ENCODE peak calls at places on chromosomes 6 and 20, in five cellular contexts. C is nephron progenitor cell, Y is H9, G is GM12878, N is cardiac muscle cell. I is an unnamed sample.

GRCh38 chr20:38060536-38060935 is 27.0 kb downstream of the RPRD1B start:
- DNase-seq in C (no peak), Y (peak), N (no peak), G (no peak), I (no peak)

GRCh38 chr6:75602164-75602896 is 650 bp downstream of the SENP6 start:
- DNase-seq in C (peak), Y (peak), G (no peak), N (peak), I (peak)

GRCh38 chr6:75813476-75814250 is 64.6 kb downstream of the MYO6 start:
- DNase-seq in Y (no peak), C (no peak), G (no peak), N (no peak), I (no peak)

GRCh38 chr6:170255426-170256125 is 35.3 kb downstream of the DLL1 start:
- DNase-seq in N (no peak), C (no peak), G (no peak), Y (no peak), I (no peak)

GRCh38 chr6:50025258-50025657 is 3.5 kb upstream of the DEFB110 start:
- DNase-seq in N (no peak), Y (no peak), G (no peak), C (no peak), I (no peak)

GRCh38 chr6:134938896-134939295 is 11.0 kb downstream of the ALDH8A1 start:
- DNase-seq in C (no peak), N (no peak), G (peak), Y (no peak), I (no peak)

GRCh38 chr20:1171461-1172093 is 13.2 kb downstream of the TMEM74B start:
- DNase-seq in G (no peak), Y (peak), C (peak), N (peak), I (no peak)

GRCh38 chr6:5946181-5946580 is 60.5 kb downstream of the NRN1 start:
- DNase-seq in N (no peak), C (no peak), G (no peak), Y (no peak), I (no peak)

GRCh38 chr20:35273449-35274171 is 4.3 kb downstream of the MMP24OS start:
- DNase-seq in G (no peak), N (no peak), Y (peak), C (no peak), I (no peak)

GRCh38 chr20:64219730-64220129 is 35.8 kb upstream of the PCMTD2 start:
- DNase-seq in G (no peak), C (no peak), Y (peak), N (no peak), I (no peak)

GRCh38 chr20:8756410-8756809 is 312.5 kb upstream of the PLCB4 start:
- DNase-seq in C (no peak), G (no peak), N (no peak), Y (no peak), I (no peak)

GRCh38 chr20:4607287-4607713 is 114.4 kb upstream of the PRND start:
- DNase-seq in G (peak), Y (peak), C (peak), N (peak), I (no peak)

GRCh38 chr6:128188678-128189077 is 287.8 kb upstream of the THEMIS start:
- DNase-seq in N (no peak), C (no peak), Y (no peak), G (no peak), I (no peak)

GRCh38 chr6:101069191-101069795 is 188.2 kb upstream of the ASCC3 start:
- DNase-seq in G (no peak), N (no peak), C (no peak), Y (no peak), I (no peak)

GRCh38 chr6:31979238-31979898 is 2.5 kb upstream of the C4A start:
- DNase-seq in G (no peak), N (no peak), Y (no peak), C (no peak), I (no peak)

GRCh38 chr6:138226011-138226410 is 7.7 kb upstream of the PBOV1 start:
- DNase-seq in G (no peak), N (no peak), C (no peak), Y (no peak), I (no peak)

GRCh38 chr6:14317616-14318015 is 200.0 kb downstream of the CD83 start:
- DNase-seq in N (no peak), C (peak), G (no peak), Y (no peak), I (no peak)

GRCh38 chr6:150354754-150355571 is 13.8 kb upstream of the IYD start:
- DNase-seq in G (no peak), N (no peak), C (no peak), Y (no peak), I (no peak)

GRCh38 chr6:26743157-26743821 is 83.7 kb upstream of the ZNF322 start:
- DNase-seq in G (no peak), C (peak), Y (peak), N (peak), I (peak)

GRCh38 chr6:166515072-166515810 is 71.2 kb downstream of the RAMACL start:
- DNase-seq in C (no peak), G (no peak), N (no peak), Y (no peak), I (no peak)

GRCh38 chr6:16681260-16681873 is 79.9 kb downstream of the ATXN1 start:
- DNase-seq in C (peak), G (no peak), N (peak), Y (no peak), I (no peak)

GRCh38 chr6:112018619-112019416 is 35.1 kb upstream of the CCN6 start:
- DNase-seq in C (no peak), Y (no peak), N (no peak), G (no peak), I (no peak)

GRCh38 chr6:151148111-151148510 is 91.7 kb upstream of the AKAP12 start:
- DNase-seq in C (no peak), N (no peak), Y (no peak), G (no peak), I (no peak)

GRCh38 chr20:8602389-8603116 is 466.3 kb upstream of the PLCB4 start:
- DNase-seq in G (peak), Y (no peak), C (no peak), N (no peak), I (no peak)

GRCh38 chr20:40811004-40811403 is 122.0 kb upstream of the MAFB start:
- DNase-seq in Y (peak), G (no peak), C (no peak), N (no peak), I (peak)

GRCh38 chr6:90187437-90188049 is 109.1 kb downstream of the BACH2 start:
- DNase-seq in Y (no peak), C (no peak), G (no peak), N (peak), I (no peak)

GRCh38 chr6:158863646-158864045 is 44.5 kb upstream of the EZR start:
- DNase-seq in G (no peak), Y (no peak), C (no peak), N (no peak), I (no peak)

GRCh38 chr6:106098383-106099234 is 12.5 kb downstream of the PRDM1 start:
- DNase-seq in C (no peak), N (no peak), Y (no peak), G (peak), I (no peak)

GRCh38 chr6:104943781-104944180 is 13.1 kb upstream of the LIN28B start:
- DNase-seq in Y (no peak), C (peak), G (no peak), N (peak), I (no peak)

GRCh38 chr6:4624726-4625125 is 151.5 kb upstream of the CDYL start:
- DNase-seq in N (no peak), G (no peak), Y (no peak), C (no peak), I (no peak)

GRCh38 chr6:4620284-4621228 is 155.6 kb upstream of the CDYL start:
- DNase-seq in N (no peak), G (no peak), Y (no peak), C (no peak), I (no peak)

GRCh38 chr6:4625557-4625956 is 150.6 kb upstream of the CDYL start:
- DNase-seq in Y (no peak), G (no peak), C (no peak), N (no peak), I (no peak)
- TF ChIP-seq CTCF in Y (no peak), G (no peak), C (no peak), N (no peak), I (no peak)

GRCh38 chr6:35955970-35956369 is 35.1 kb upstream of the SRPK1 start:
- DNase-seq in G (no peak), Y (no peak), C (no peak), N (no peak), I (no peak)
- TF ChIP-seq CTCF in G (peak), Y (peak), C (no peak), N (peak), I (peak)

GRCh38 chr6:52839124-52840055 is 1.2 kb downstream of the GSTA5 start:
- DNase-seq in Y (peak), C (peak), G (no peak), N (peak), I (no peak)
- TF ChIP-seq CTCF in Y (peak), C (peak), G (peak), N (peak), I (peak)

DNA sequence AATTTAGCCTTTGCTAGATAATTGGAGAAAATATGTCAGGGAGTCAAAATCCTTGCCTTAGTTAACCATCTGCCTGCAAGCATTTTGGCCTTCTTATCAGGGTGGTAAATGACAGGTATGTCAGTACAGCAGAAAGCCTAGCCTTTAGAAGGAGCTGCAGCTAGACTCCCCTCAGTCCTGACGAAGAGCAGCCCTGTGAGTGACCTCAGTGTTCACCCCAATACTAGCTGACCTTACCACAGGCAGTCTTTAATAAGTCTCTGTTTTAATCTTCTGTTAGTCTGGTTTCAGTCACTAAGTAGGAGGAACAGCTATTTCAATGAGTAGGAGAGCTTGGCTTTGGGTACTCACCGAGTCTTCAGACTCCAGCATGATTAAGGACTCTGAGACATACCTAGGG is 340.0 kb upstream of the FLRT3 start:
- DNase-seq in N (no peak), C (no peak), Y (no peak), G (no peak), I (no peak)
- TF ChIP-seq CTCF in N (no peak), C (no peak), Y (no peak), G (no peak), I (no peak)

GRCh38 chr6:117482240-117483003 is at the start of gene DCBLD1:
- DNase-seq in C (peak), Y (peak), N (peak), G (no peak), I (peak)
- TF ChIP-seq CTCF in C (no peak), Y (no peak), N (no peak), G (no peak), I (peak)

GRCh38 chr20:48951041-48951440 is 29.5 kb downstream of the ARFGEF2 start:
- DNase-seq in C (no peak), N (no peak), G (no peak), Y (no peak), I (no peak)

GRCh38 chr20:48951646-48952045 is 30.1 kb downstream of the ARFGEF2 start:
- DNase-seq in N (no peak), G (no peak), C (no peak), Y (no peak), I (no peak)

GRCh38 chr20:48948612-48949011 is 27.1 kb downstream of the ARFGEF2 start:
- DNase-seq in N (no peak), Y (peak), G (no peak), C (no peak), I (no peak)

GRCh38 chr20:48952656-48953055 is 31.1 kb downstream of the ARFGEF2 start:
- DNase-seq in G (no peak), Y (no peak), C (no peak), N (peak), I (no peak)

GRCh38 chr20:48949304-48950170 is 28.0 kb downstream of the ARFGEF2 start:
- DNase-seq in N (peak), C (no peak), G (no peak), Y (peak), I (no peak)
- TF ChIP-seq CTCF in N (peak), C (peak), G (no peak), Y (peak), I (peak)

GRCh38 chr20:45098096-45098773 is 2.7 kb downstream of the KCNS1 start:
- DNase-seq in G (no peak), Y (peak), C (peak), N (peak), I (no peak)
- TF ChIP-seq CTCF in G (peak), Y (peak), C (no peak), N (peak), I (peak)

GRCh38 chr6:36125575-36125974 is 4.7 kb upstream of the MAPK13 start:
- DNase-seq in N (no peak), G (no peak), Y (no peak), C (no peak), I (no peak)
- TF ChIP-seq CTCF in N (no peak), G (no peak), Y (no peak), C (no peak), I (no peak)

GRCh38 chr6:108838101-108838717 is 10.0 kb upstream of the ARMC2 start:
- DNase-seq in Y (peak), N (peak), C (peak), G (no peak), I (no peak)
- TF ChIP-seq CTCF in Y (peak), N (no peak), C (no peak), G (no peak), I (peak)

I was measured in type B pancreatic cell.